ENCODE peak calls at places on chromosome 10, in six cellular contexts. One of them, this sample, is unnamed.

GRCh38 chr10:77853256-77853655 is 73.3 kb downstream of the DLG5 start:
- DNase-seq in psoas muscle: no peak
- DNase-seq in RWPE1: no peak
- DNase-seq in fibroblast of lung: no peak
- DNase-seq in endodermal cell: no peak
- DNase-seq in Panc1: no peak
- DNase-seq in this sample: no peak

GRCh38 chr10:4276151-4276550 is 491.1 kb upstream of the KLF6 start:
- DNase-seq in endodermal cell: no peak
- DNase-seq in Panc1: no peak
- DNase-seq in fibroblast of lung: no peak
- DNase-seq in RWPE1: no peak
- DNase-seq in psoas muscle: no peak
- DNase-seq in this sample: no peak

GRCh38 chr10:3961082-3961481 is 176.1 kb upstream of the KLF6 start:
- DNase-seq in psoas muscle: no peak
- DNase-seq in fibroblast of lung: no peak
- DNase-seq in Panc1: no peak
- DNase-seq in endodermal cell: no peak
- DNase-seq in RWPE1: no peak
- DNase-seq in this sample: peak

GRCh38 chr10:72170263-72170662 is 45.5 kb upstream of the ANAPC16 start:
- DNase-seq in RWPE1: no peak
- DNase-seq in psoas muscle: no peak
- DNase-seq in endodermal cell: no peak
- DNase-seq in Panc1: no peak
- DNase-seq in fibroblast of lung: peak
- DNase-seq in this sample: no peak

GRCh38 chr10:130921461-130921860 is 390.1 kb downstream of the TCERG1L start:
- DNase-seq in psoas muscle: no peak
- DNase-seq in fibroblast of lung: no peak
- DNase-seq in endodermal cell: peak
- DNase-seq in Panc1: no peak
- DNase-seq in RWPE1: no peak
- DNase-seq in this sample: no peak

GRCh38 chr10:132542086-132542775 is 4.6 kb downstream of the INPP5A start:
- DNase-seq in Panc1: no peak
- DNase-seq in RWPE1: no peak
- DNase-seq in fibroblast of lung: no peak
- DNase-seq in psoas muscle: peak
- DNase-seq in endodermal cell: peak
- DNase-seq in this sample: no peak

GRCh38 chr10:62045765-62046521 is 144.4 kb downstream of the ARID5B start:
- DNase-seq in Panc1: no peak
- DNase-seq in psoas muscle: no peak
- DNase-seq in endodermal cell: no peak
- DNase-seq in fibroblast of lung: peak
- DNase-seq in RWPE1: no peak
- DNase-seq in this sample: no peak

GRCh38 chr10:42979181-42979580 is 97.7 kb upstream of the RET start:
- DNase-seq in Panc1: no peak
- DNase-seq in RWPE1: no peak
- DNase-seq in psoas muscle: no peak
- DNase-seq in endodermal cell: peak
- DNase-seq in fibroblast of lung: no peak
- DNase-seq in this sample: no peak

GRCh38 chr10:69413221-69413865 is 3.4 kb downstream of the TACR2 start:
- DNase-seq in RWPE1: peak
- DNase-seq in Panc1: no peak
- DNase-seq in fibroblast of lung: peak
- DNase-seq in psoas muscle: peak
- DNase-seq in endodermal cell: peak
- DNase-seq in this sample: no peak

GRCh38 chr10:110336111-110336721 is 31.5 kb upstream of the SMNDC1 start:
- DNase-seq in psoas muscle: peak
- DNase-seq in RWPE1: peak
- DNase-seq in fibroblast of lung: peak
- DNase-seq in Panc1: no peak
- DNase-seq in endodermal cell: peak
- DNase-seq in this sample: no peak

GRCh38 chr10:97771055-97771811 is 566 bp downstream of the SFRP5 start:
- DNase-seq in Panc1: no peak
- DNase-seq in endodermal cell: peak
- DNase-seq in fibroblast of lung: peak
- DNase-seq in RWPE1: peak
- DNase-seq in psoas muscle: no peak
- DNase-seq in this sample: no peak

GRCh38 chr10:56068473-56069263 is 292.4 kb downstream of the ZWINT start:
- DNase-seq in RWPE1: no peak
- DNase-seq in psoas muscle: no peak
- DNase-seq in endodermal cell: no peak
- DNase-seq in Panc1: no peak
- DNase-seq in fibroblast of lung: no peak
- DNase-seq in this sample: no peak

GRCh38 chr10:49309691-49310371 is 10.9 kb downstream of the C10orf71 start:
- DNase-seq in endodermal cell: no peak
- DNase-seq in Panc1: no peak
- DNase-seq in RWPE1: no peak
- DNase-seq in fibroblast of lung: no peak
- DNase-seq in psoas muscle: no peak
- DNase-seq in this sample: no peak

GRCh38 chr10:17713133-17713532 is 38.9 kb upstream of the TMEM236 start:
- DNase-seq in psoas muscle: no peak
- DNase-seq in RWPE1: no peak
- DNase-seq in endodermal cell: no peak
- DNase-seq in fibroblast of lung: no peak
- DNase-seq in Panc1: no peak
- DNase-seq in this sample: no peak

GRCh38 chr10:124296121-124296812 is 122.5 kb downstream of the OAT start:
- DNase-seq in RWPE1: peak
- DNase-seq in fibroblast of lung: peak
- DNase-seq in psoas muscle: no peak
- DNase-seq in Panc1: no peak
- DNase-seq in endodermal cell: peak
- DNase-seq in this sample: no peak
- TF ChIP-seq CTCF in RWPE1: no peak
- TF ChIP-seq CTCF in fibroblast of lung: no peak
- TF ChIP-seq CTCF in psoas muscle: no peak
- TF ChIP-seq CTCF in Panc1: no peak
- TF ChIP-seq CTCF in endodermal cell: peak
- TF ChIP-seq CTCF in this sample: no peak

DNA sequence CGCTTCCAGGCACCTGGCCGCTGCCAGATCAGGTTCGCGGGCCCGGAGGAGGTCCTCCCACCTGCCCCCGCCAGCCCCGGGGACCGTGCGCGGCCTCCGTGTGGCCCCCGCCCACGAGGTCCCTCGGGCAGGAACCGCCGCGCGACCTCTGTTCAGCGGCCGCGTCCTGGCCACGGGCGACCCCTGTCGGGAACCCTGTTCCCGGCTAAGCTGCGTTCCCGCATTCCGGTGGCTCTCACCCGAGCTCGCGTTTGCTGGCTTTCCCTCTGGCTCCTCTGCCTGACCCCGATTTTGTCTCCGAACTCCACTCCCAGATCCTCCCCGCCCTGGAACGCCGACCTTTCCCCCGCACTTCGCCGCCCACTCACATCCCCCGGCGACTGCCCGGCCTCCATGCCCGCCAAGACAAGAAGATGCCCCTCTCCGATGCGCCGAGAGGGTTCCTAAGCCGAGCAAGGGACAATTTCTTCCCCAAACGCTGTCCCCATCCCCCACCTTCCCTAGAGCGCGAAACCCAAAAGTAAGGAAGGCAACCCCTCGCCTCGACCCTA is 2.3 kb downstream of the SFMBT2 start:
- DNase-seq in Panc1: no peak
- DNase-seq in RWPE1: peak
- DNase-seq in endodermal cell: peak
- DNase-seq in psoas muscle: peak
- DNase-seq in fibroblast of lung: peak
- DNase-seq in this sample: peak
- H3K27ac ChIP-seq in Panc1: no peak
- H3K27ac ChIP-seq in RWPE1: peak
- H3K27ac ChIP-seq in endodermal cell: no peak
- H3K27ac ChIP-seq in psoas muscle: peak
- H3K27ac ChIP-seq in fibroblast of lung: no peak
- H3K27ac ChIP-seq in this sample: no peak

GRCh38 chr10:24716295-24716694 is 7.4 kb downstream of the ARHGAP21 start:
- DNase-seq in RWPE1: no peak
- DNase-seq in fibroblast of lung: no peak
- DNase-seq in Panc1: no peak
- DNase-seq in psoas muscle: no peak
- DNase-seq in endodermal cell: no peak
- DNase-seq in this sample: no peak

GRCh38 chr10:24720096-24720495 is 3.6 kb downstream of the ARHGAP21 start:
- DNase-seq in RWPE1: no peak
- DNase-seq in psoas muscle: no peak
- DNase-seq in fibroblast of lung: no peak
- DNase-seq in endodermal cell: no peak
- DNase-seq in Panc1: no peak
- DNase-seq in this sample: no peak

GRCh38 chr10:24721254-24722106 is 2.2 kb downstream of the ARHGAP21 start:
- DNase-seq in psoas muscle: no peak
- DNase-seq in endodermal cell: peak
- DNase-seq in fibroblast of lung: peak
- DNase-seq in Panc1: no peak
- DNase-seq in RWPE1: no peak
- DNase-seq in this sample: no peak

GRCh38 chr10:24715246-24715769 is 8.4 kb downstream of the ARHGAP21 start:
- DNase-seq in fibroblast of lung: no peak
- DNase-seq in endodermal cell: no peak
- DNase-seq in RWPE1: no peak
- DNase-seq in Panc1: no peak
- DNase-seq in psoas muscle: no peak
- DNase-seq in this sample: no peak

DNA sequence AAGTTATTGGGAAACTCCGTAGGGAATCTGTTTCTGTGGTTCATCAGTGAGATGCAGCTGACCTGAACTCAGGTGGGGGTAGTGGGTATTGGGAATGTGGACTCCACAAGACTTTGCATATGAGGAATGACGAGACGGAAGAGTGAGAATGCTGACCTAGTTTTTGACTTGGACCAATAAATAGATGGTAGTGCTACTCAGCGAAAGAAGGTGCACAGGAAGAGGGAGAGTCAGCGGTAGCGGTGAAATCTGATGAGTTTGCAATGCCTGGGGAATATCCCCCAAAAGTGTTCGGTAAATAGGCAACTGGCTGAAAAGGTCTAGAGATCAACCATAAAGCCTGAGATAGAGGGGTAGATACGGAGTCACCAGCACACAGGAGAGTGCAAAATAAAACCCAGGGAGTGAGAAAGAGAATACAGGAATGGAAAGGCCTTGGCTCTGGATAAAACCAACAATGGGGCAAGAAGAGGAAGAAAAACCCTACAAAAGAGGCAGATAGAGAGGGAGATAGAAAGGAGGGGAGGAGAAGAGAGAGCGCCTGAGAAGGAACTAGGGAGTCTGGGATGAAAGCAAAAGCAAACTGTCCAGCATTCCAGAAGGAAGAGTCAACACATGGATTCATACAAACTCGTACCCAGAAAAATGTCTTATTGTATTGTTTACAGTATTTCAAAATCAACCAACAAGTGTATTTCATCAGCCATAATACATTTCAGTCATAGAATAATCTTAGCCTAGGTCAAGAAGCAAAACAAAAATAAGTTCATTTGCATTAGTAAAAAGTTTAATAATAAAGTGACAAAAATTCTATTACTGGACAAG is 5.4 kb downstream of the ARHGAP21 start:
- DNase-seq in fibroblast of lung: peak
- DNase-seq in endodermal cell: no peak
- DNase-seq in Panc1: no peak
- DNase-seq in psoas muscle: no peak
- DNase-seq in RWPE1: peak
- DNase-seq in this sample: no peak
- TF ChIP-seq CTCF in fibroblast of lung: no peak
- TF ChIP-seq CTCF in endodermal cell: no peak
- TF ChIP-seq CTCF in Panc1: no peak
- TF ChIP-seq CTCF in psoas muscle: no peak
- TF ChIP-seq CTCF in RWPE1: no peak
- TF ChIP-seq CTCF in this sample: no peak

GRCh38 chr10:113957013-113957412 is 86.7 kb upstream of the ADRB1 start:
- DNase-seq in fibroblast of lung: peak
- DNase-seq in RWPE1: peak
- DNase-seq in endodermal cell: no peak
- DNase-seq in Panc1: no peak
- DNase-seq in psoas muscle: no peak
- DNase-seq in this sample: no peak
- H3K27ac ChIP-seq in fibroblast of lung: no peak
- H3K27ac ChIP-seq in RWPE1: peak
- H3K27ac ChIP-seq in endodermal cell: no peak
- H3K27ac ChIP-seq in Panc1: no peak
- H3K27ac ChIP-seq in psoas muscle: no peak
- H3K27ac ChIP-seq in this sample: no peak

This sample was measured in CD4-positive, alpha-beta T cell.